ENCODE peak calls at places on chromosomes 13 and 19, in five cellular contexts. D is pancreas, J is psoas muscle, I is endodermal cell, F is heart left ventricle. E is an unnamed sample. For H3K27me3, the result is how much of the 10 kb centered on the place peaks cover.

GRCh38 chr13:83880275-83881027 is 1.8 kb downstream of the SLITRK1 start:
- DNase-seq in D (no peak), J (no peak), I (peak), F (no peak), E (no peak)

GRCh38 chr13:91946498-91947070 is 548.2 kb downstream of the GPC5 start:
- DNase-seq in D (no peak), J (no peak), I (no peak), F (no peak), E (no peak)

GRCh38 chr13:47484564-47484963 is 516.5 kb downstream of the SUCLA2 start:
- DNase-seq in D (no peak), J (no peak), I (no peak), F (no peak), E (no peak)

GRCh38 chr19:18814063-18814462 is 17.7 kb upstream of the UPF1 start:
- DNase-seq in D (no peak), J (no peak), I (no peak), F (no peak), E (no peak)

GRCh38 chr19:1067341-1068103 is 555 bp downstream of the ARHGAP45 start:
- DNase-seq in D (no peak), J (no peak), I (no peak), F (no peak), E (no peak)

GRCh38 chr19:18666784-18667183 is 16.7 kb upstream of the CRTC1 start:
- DNase-seq in D (no peak), J (no peak), I (no peak), F (no peak), E (no peak)

GRCh38 chr13:31167490-31167889 is 5.8 kb upstream of the HSPH1 start:
- DNase-seq in D (no peak), J (no peak), I (no peak), F (no peak), E (no peak)

GRCh38 chr19:53037101-53038097 is 7.1 kb upstream of the ERVV-2 start:
- DNase-seq in D (peak), J (no peak), I (peak), F (peak), E (no peak)

GRCh38 chr13:48813518-48813917 is 159.8 kb downstream of the CYSLTR2 start:
- DNase-seq in D (no peak), J (no peak), I (no peak), F (no peak), E (no peak)

GRCh38 chr19:47713046-47714021 is at the start of gene EHD2:
- DNase-seq in D (peak), J (peak), I (peak), F (peak), E (peak)

GRCh38 chr19:8088752-8089663 is 36.4 kb downstream of the CCL25 start:
- DNase-seq in D (no peak), J (no peak), I (no peak), F (no peak), E (no peak)

GRCh38 chr13:21539687-21540086 is 64.3 kb downstream of the MICU2 start:
- DNase-seq in D (no peak), J (no peak), I (no peak), F (no peak), E (no peak)

GRCh38 chr13:79736356-79736755 is 255.4 kb downstream of the NDFIP2 start:
- DNase-seq in D (no peak), J (no peak), I (no peak), F (no peak), E (no peak)
- TF ChIP-seq CTCF in D (no peak), J (no peak), I (no peak), F (no peak), E (no peak)

GRCh38 chr13:71602327-71602726 is 264.7 kb downstream of the DACH1 start:
- DNase-seq in D (no peak), J (no peak), I (no peak), F (no peak), E (no peak)
- H3K4me3 ChIP-seq in D (no peak), J (no peak), I (no peak), F (no peak), E (no peak)

GRCh38 chr13:71171740-71172139 is 695.3 kb downstream of the DACH1 start:
- DNase-seq in D (no peak), J (no peak), I (no peak), F (no peak), E (no peak)
- H3K27me3 ChIP-seq in D (under half), J (under half), I (under half), F (under half), E (under half)

GRCh38 chr13:40059540-40060232 is 404.2 kb downstream of the COG6 start:
- DNase-seq in D (peak), J (no peak), I (no peak), F (no peak), E (no peak)

GRCh38 chr13:40057228-40057627 is 401.8 kb downstream of the COG6 start:
- DNase-seq in D (no peak), J (no peak), I (no peak), F (no peak), E (no peak)

GRCh38 chr13:40061466-40062450 is 406.3 kb downstream of the COG6 start:
- DNase-seq in D (peak), J (no peak), I (no peak), F (no peak), E (no peak)

GRCh38 chr13:40060318-40061007 is 405.0 kb downstream of the COG6 start:
- DNase-seq in D (peak), J (peak), I (no peak), F (no peak), E (peak)

DNA sequence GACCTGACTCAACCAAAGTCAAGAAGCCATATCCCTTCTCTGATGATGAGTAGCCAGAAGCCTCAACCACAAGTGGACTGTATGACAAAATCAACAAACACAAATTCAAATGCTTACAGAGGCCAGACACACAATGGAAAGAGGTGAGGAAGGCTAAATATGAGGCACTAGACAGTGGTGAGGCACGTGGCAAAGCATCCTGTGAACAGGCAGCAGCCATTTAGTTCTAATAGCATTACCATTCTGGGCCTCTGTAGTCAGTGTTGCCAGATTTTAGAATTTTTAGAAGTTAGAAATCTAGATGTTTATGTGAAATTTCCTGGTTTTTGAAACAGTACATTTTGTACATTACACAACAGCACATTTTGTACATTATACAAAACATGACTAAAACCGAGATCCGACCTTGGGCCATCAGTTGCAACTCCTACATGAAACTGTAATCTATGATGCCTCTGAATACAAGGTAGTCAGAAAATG is 403.3 kb downstream of the COG6 start:
- DNase-seq in D (no peak), J (no peak), I (no peak), F (no peak), E (no peak)
- TF ChIP-seq CTCF in D (no peak), J (no peak), I (no peak), F (no peak), E (no peak)

DNA sequence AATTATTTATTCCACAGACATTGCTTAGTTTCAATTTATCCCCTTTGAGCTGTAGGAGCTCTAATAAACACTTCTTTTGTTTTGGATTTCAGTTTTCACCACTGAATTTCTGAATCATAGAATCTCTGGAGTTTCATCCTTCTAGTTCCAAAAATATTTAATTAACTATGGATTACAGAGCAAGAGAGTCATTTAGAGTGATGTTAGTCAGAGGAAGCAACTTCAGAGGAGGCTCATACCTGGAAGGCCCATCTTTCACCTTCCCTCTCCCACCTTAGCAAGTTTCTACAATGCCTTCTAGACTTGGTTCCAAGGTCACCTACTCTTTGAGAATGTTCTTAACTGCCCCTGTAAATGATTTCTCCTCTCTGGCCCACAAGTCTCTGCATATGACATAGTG is 353.2 kb downstream of the SPRY2 start:
- DNase-seq in D (no peak), J (no peak), I (no peak), F (no peak), E (no peak)
- H3K4me3 ChIP-seq in D (no peak), J (no peak), I (no peak), F (no peak), E (no peak)

GRCh38 chr19:55446060-55446459 is 3.0 kb upstream of the SHISA7 start:
- DNase-seq in D (no peak), J (no peak), I (no peak), F (no peak), E (no peak)
- H3K27me3 ChIP-seq in D (under half), J (under half), I (half or more), F (under half), E (under half)

DNA sequence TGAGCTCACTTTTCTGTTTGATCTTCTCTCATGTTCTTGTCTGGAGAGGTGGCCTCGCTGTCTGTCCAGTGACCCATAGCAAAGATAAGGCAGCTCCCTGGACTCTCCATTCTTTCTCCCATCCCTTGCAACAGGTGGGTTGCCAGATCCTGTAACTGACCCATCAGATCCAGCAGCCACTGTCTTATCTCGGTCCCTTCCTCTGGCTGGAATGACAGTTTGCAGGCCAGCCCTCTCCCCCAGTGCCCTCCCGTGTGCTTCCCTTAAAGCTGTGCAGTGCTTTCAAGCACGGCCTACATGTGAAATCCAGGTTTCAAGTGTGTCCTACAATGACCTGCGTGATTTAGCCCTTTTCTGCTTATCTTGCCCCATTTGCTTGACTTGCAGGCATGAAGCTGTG is 3.7 kb downstream of the GTF3A start:
- DNase-seq in D (no peak), J (no peak), I (no peak), F (no peak), E (no peak)
- TF ChIP-seq CTCF in D (no peak), J (no peak), I (no peak), F (no peak), E (no peak)